ENCODE peak calls at places on chromosomes 7 and 10, in four cellular contexts. Z is EL, A is cardiac fibroblast, E is NAMALWA. B is an unnamed sample.

GRCh38 chr10:122128357-122128756 is 139.4 kb downstream of the TACC2 start:
- DNase-seq in Z (no peak), A (peak; percentile 53), E (no peak), B (no peak)

GRCh38 chr7:84912993-84913635 is 273.7 kb downstream of the SEMA3D start:
- DNase-seq in Z (peak; percentile 5), A (peak; percentile 30), E (no peak), B (no peak)

GRCh38 chr7:71308105-71308504 is 176.2 kb downstream of the GALNT17 start:
- DNase-seq in Z (no peak), A (no peak), E (no peak), B (no peak)

GRCh38 chr7:92496876-92497275 is 19.1 kb upstream of the ERVW-1 start:
- DNase-seq in Z (peak; percentile 3), A (peak; percentile 36), E (no peak), B (no peak)

GRCh38 chr7:43302211-43302711 is 189.8 kb downstream of the HECW1 start:
- DNase-seq in Z (peak; percentile 60), A (peak; percentile 18), E (no peak), B (no peak)

GRCh38 chr10:120456626-120457430 is at the start of gene PLPP4:
- DNase-seq in Z (peak; percentile 53), A (no peak), E (no peak), B (peak; percentile 70)

GRCh38 chr10:6678211-6678803 is 98.2 kb upstream of the PRKCQ start:
- DNase-seq in Z (peak; percentile 11), A (peak; percentile 49), E (peak; percentile 67), B (no peak)

GRCh38 chr7:112422842-112423496 is 27.3 kb upstream of the IFRD1 start:
- DNase-seq in Z (peak; percentile 96), A (peak; percentile 94), E (peak; percentile 16), B (no peak)

GRCh38 chr10:126670886-126671285 is 393 bp upstream of the C10orf90 start:
- DNase-seq in Z (no peak), A (no peak), E (no peak), B (no peak)

GRCh38 chr10:63145782-63146181 is 12.7 kb downstream of the NRBF2 start:
- DNase-seq in Z (peak; percentile 29), A (no peak), E (no peak), B (no peak)

GRCh38 chr10:47115322-47115721 is 184.7 kb upstream of the GDF10 start:
- DNase-seq in Z (no peak), A (no peak), E (no peak), B (no peak)

GRCh38 chr7:156157409-156158012 is 345.2 kb upstream of the SHH start:
- DNase-seq in Z (no peak), A (no peak), E (no peak), B (no peak)

GRCh38 chr10:7432884-7433726 is 22.3 kb upstream of the SFMBT2 start:
- DNase-seq in Z (no peak), A (no peak), E (no peak), B (no peak)

GRCh38 chr10:133261726-133262325 is 14.8 kb downstream of the ADAM8 start:
- DNase-seq in Z (peak; percentile 62), A (peak; percentile 53), E (peak; percentile 73), B (peak; percentile 96)

GRCh38 chr10:63071145-63071544 is 62.0 kb upstream of the NRBF2 start:
- DNase-seq in Z (no peak), A (no peak), E (no peak), B (no peak)

GRCh38 chr10:80509403-80510161 is 28.1 kb upstream of the SH2D4B start:
- DNase-seq in Z (peak; percentile 98), A (peak; percentile 89), E (no peak), B (no peak)

GRCh38 chr7:23956769-23957556 is 246.9 kb downstream of the STK31 start:
- DNase-seq in Z (peak; percentile 17), A (no peak), E (no peak), B (no peak)

GRCh38 chr7:92652536-92652935 is 62.3 kb upstream of the FAM133B start:
- DNase-seq in Z (no peak), A (no peak), E (no peak), B (no peak)

GRCh38 chr7:1022356-1022755 is 22.0 kb upstream of the GPR146 start:
- DNase-seq in Z (no peak), A (no peak), E (no peak), B (no peak)

GRCh38 chr10:26739087-26739631 is 41.7 kb downstream of the PDSS1 start:
- DNase-seq in Z (no peak), A (no peak), E (peak; percentile 88), B (no peak)

GRCh38 chr10:94042001-94042813 is 48.5 kb downstream of the PLCE1 start:
- DNase-seq in Z (peak; percentile 80), A (peak; percentile 82), E (peak; percentile 11), B (no peak)

GRCh38 chr7:4097001-4097609 is 585.0 kb upstream of the FOXK1 start:
- DNase-seq in Z (no peak), A (no peak), E (no peak), B (no peak)

GRCh38 chr7:106613279-106613678 is 47.7 kb downstream of the CCDC71L start:
- DNase-seq in Z (no peak), A (no peak), E (no peak), B (peak; percentile 62)

GRCh38 chr7:149006345-149006725 is 22.0 kb downstream of the PDIA4 start:
- DNase-seq in Z (no peak), A (no peak), E (no peak), B (peak; percentile 59)

GRCh38 chr7:101944611-101945010 is 127.2 kb downstream of the CUX1 start:
- DNase-seq in Z (no peak), A (no peak), E (no peak), B (no peak)

GRCh38 chr10:110209926-110210662 is 2.7 kb downstream of the MXI1 start:
- DNase-seq in Z (peak; percentile 59), A (peak; percentile 35), E (peak; percentile 67), B (peak; percentile 90)